ENCODE peak calls at places on chromosomes 7 and 10, in seven cellular contexts. L is GM06990, U is fibroblast of pulmonary artery, S is Caco-2, B is naive B cell, D is hypothalamus, A is cardiac fibroblast. V is an unnamed sample.
A peak's percentile ranks its signal among the peaks of the same experiment; 100 is the strongest.

GRCh38 chr7:112362796-112363195 is 87.5 kb upstream of the IFRD1 start:
- DNase-seq in S (no peak), L (no peak), U (peak; percentile 3), A (peak; percentile 29), B (no peak), D (no peak), V (no peak)

GRCh38 chr10:65358565-65358964 is 1567.3 kb upstream of the LRRTM3 start:
- DNase-seq in A (peak; percentile 34), D (no peak), B (no peak), S (peak; percentile 63), L (no peak), U (peak; percentile 36), V (no peak)

GRCh38 chr7:27593226-27593625 is 69.5 kb downstream of the HIBADH start:
- DNase-seq in A (no peak), S (no peak), U (no peak), B (no peak), D (no peak), L (no peak), V (no peak)

GRCh38 chr10:101006593-101007098 is 7.0 kb downstream of the LZTS2 start:
- DNase-seq in L (no peak), B (no peak), D (peak; percentile 43), U (no peak), A (no peak), S (no peak), V (no peak)

GRCh38 chr10:98076086-98076485 is 45.7 kb upstream of the CRTAC1 start:
- DNase-seq in D (no peak), U (no peak), L (no peak), S (no peak), B (no peak), A (no peak), V (no peak)

GRCh38 chr7:32390210-32390609 is 100.0 kb downstream of the LSM5 start:
- DNase-seq in S (no peak), U (no peak), B (no peak), L (no peak), A (no peak), D (no peak), V (no peak)

GRCh38 chr10:31118561-31118960 is 86.9 kb upstream of the ZNF438 start:
- DNase-seq in D (no peak), S (no peak), L (no peak), U (no peak), A (no peak), B (no peak), V (no peak)

GRCh38 chr10:18960466-18961079 is 88.0 kb upstream of the MALRD1 start:
- DNase-seq in A (no peak), L (no peak), B (no peak), U (no peak), D (no peak), S (no peak), V (no peak)

GRCh38 chr10:43846187-43846680 is 197.6 kb upstream of the ZNF32 start:
- DNase-seq in S (no peak), B (no peak), D (no peak), L (no peak), A (peak; percentile 70), U (peak; percentile 60), V (no peak)

GRCh38 chr7:140661124-140661523 is 11.6 kb upstream of the ADCK2 start:
- DNase-seq in A (peak; percentile 32), U (no peak), B (no peak), D (no peak), S (no peak), L (no peak), V (no peak)

GRCh38 chr7:25809441-25809840 is 342.6 kb upstream of the NFE2L3 start:
- DNase-seq in U (no peak), S (no peak), B (no peak), D (no peak), A (no peak), L (no peak), V (no peak)

GRCh38 chr10:29689001-29689400 is 54.2 kb upstream of the SVIL start:
- DNase-seq in A (peak; percentile 73), B (no peak), S (no peak), U (peak; percentile 74), L (no peak), D (no peak), V (no peak)

GRCh38 chr10:46270086-46270811 is 16.5 kb upstream of the ANTXRL start:
- DNase-seq in D (no peak), S (no peak), A (no peak), L (no peak), U (no peak), B (no peak), V (no peak)

GRCh38 chr10:109587366-109587765 is 335.9 kb downstream of the XPNPEP1 start:
- DNase-seq in B (no peak), S (no peak), U (no peak), D (no peak), A (no peak), L (no peak), V (no peak)

GRCh38 chr10:122279725-122280141 is 8.6 kb downstream of the BTBD16 start:
- DNase-seq in S (peak; percentile 68), U (peak; percentile 64), D (peak; percentile 68), A (peak; percentile 54), B (no peak), L (no peak), V (no peak)

GRCh38 chr7:2542011-2542923 is 13.1 kb downstream of the BRAT1 start:
- DNase-seq in B (no peak), U (no peak), L (no peak), A (no peak), S (no peak), D (no peak), V (no peak)

GRCh38 chr7:151493083-151493482 is 26.6 kb downstream of the RHEB start:
- DNase-seq in U (no peak), S (no peak), D (no peak), A (no peak), L (no peak), B (no peak), V (no peak)

GRCh38 chr7:102425639-102426267 is 7.6 kb upstream of the ORAI2 start:
- DNase-seq in B (peak; percentile 92), D (peak; percentile 38), U (no peak), S (no peak), A (no peak), L (peak; percentile 90), V (no peak)

GRCh38 chr7:1950623-1951523 is 280.8 kb downstream of the ELFN1 start:
- DNase-seq in U (peak; percentile 26), S (no peak), A (peak; percentile 15), D (no peak), L (no peak), B (no peak), V (no peak)

GRCh38 chr7:35727571-35727970 is 32.6 kb upstream of the HERPUD2 start:
- DNase-seq in U (no peak), A (peak; percentile 46), B (no peak), D (no peak), L (peak; percentile 59), S (no peak), V (no peak)

GRCh38 chr7:2264158-2264557 is 22.1 kb downstream of the NUDT1 start:
- DNase-seq in B (no peak), S (no peak), L (no peak), U (no peak), A (no peak), D (no peak), V (no peak)

GRCh38 chr10:80411681-80412230 is 3.4 kb downstream of the PRXL2A start:
- DNase-seq in D (no peak), U (no peak), B (no peak), L (no peak), A (no peak), S (no peak), V (no peak)

GRCh38 chr7:26083113-26083512 is 68.9 kb upstream of the NFE2L3 start:
- DNase-seq in U (no peak), L (no peak), A (no peak), B (no peak), S (no peak), D (no peak), V (no peak)

GRCh38 chr10:123136806-123137642 is 1.3 kb downstream of the HMX3 start:
- DNase-seq in D (no peak), S (no peak), A (no peak), B (no peak), U (peak; percentile 19), L (peak; percentile 82), V (peak; percentile 46)

GRCh38 chr7:131625817-131626372 is 69.5 kb upstream of the PODXL start:
- DNase-seq in B (no peak), D (no peak), S (peak; percentile 97), A (no peak), L (no peak), U (peak; percentile 38), V (no peak)

GRCh38 chr10:107031981-107032699 is 132.4 kb downstream of the SORCS1 start:
- DNase-seq in S (no peak), L (no peak), B (no peak), A (no peak), U (no peak), D (no peak), V (no peak)

GRCh38 chr7:2571409-2571808 is 12.6 kb downstream of the IQCE start:
- DNase-seq in B (no peak), U (no peak), S (no peak), L (no peak), D (no peak), A (no peak), V (no peak)

GRCh38 chr7:128081351-128081750 is 50.1 kb upstream of the LRRC4 start:
- DNase-seq in D (no peak), S (no peak), B (no peak), A (no peak), L (no peak), U (no peak), V (no peak)

GRCh38 chr7:36129048-36129534 is 24.0 kb upstream of the EEPD1 start:
- DNase-seq in A (peak; percentile 74), S (no peak), D (no peak), U (peak; percentile 70), L (no peak), B (no peak), V (no peak)

GRCh38 chr7:69564454-69565417 is 33.5 kb upstream of the AUTS2 start:
- DNase-seq in S (no peak), B (no peak), A (peak; percentile 76), U (peak; percentile 62), L (peak; percentile 38), D (peak; percentile 71), V (no peak)

GRCh38 chr10:79038841-79039201 is 29.9 kb upstream of the ZMIZ1 start:
- DNase-seq in L (no peak), S (no peak), U (no peak), D (no peak), A (peak; percentile 11), B (no peak), V (no peak)

GRCh38 chr7:104548861-104549260 is 220.5 kb downstream of the LHFPL3 start:
- DNase-seq in B (no peak), U (no peak), S (no peak), D (no peak), L (no peak), A (no peak), V (no peak)

GRCh38 chr10:10855178-10855577 is 162.5 kb upstream of the CELF2 start:
- DNase-seq in U (no peak), L (peak; percentile 15), B (no peak), D (no peak), S (no peak), A (no peak), V (no peak)

GRCh38 chr10:92688927-92689662 is 660 bp upstream of the HHEX start:
- DNase-seq in L (peak; percentile 64), U (peak; percentile 44), D (no peak), S (peak; percentile 53), B (no peak), A (peak; percentile 44), V (peak; percentile 35)

GRCh38 chr7:138713191-138713590 is 12.0 kb upstream of the SVOPL start:
- DNase-seq in A (no peak), U (no peak), S (no peak), L (no peak), D (no peak), B (no peak), V (no peak)

GRCh38 chr7:39624202-39624807 is 933 bp downstream of the RALA start:
- DNase-seq in B (peak; percentile 60), A (peak; percentile 56), U (peak; percentile 58), S (no peak), D (no peak), L (no peak), V (no peak)

GRCh38 chr7:135236727-135237126 is 3.1 kb downstream of the STRA8 start:
- DNase-seq in S (no peak), B (peak; percentile 24), L (no peak), A (no peak), U (no peak), D (no peak), V (no peak)

V was measured in GF-D8.